ENCODE peak calls at places on chromosomes 16 and 17, in eight cellular contexts. One of them, this sample, is unnamed.

GRCh38 chr16:57304169-57305061 is 19.9 kb upstream of the PLLP start:
- DNase-seq in CD4-positive, CD25-positive, alpha-beta regulatory T cell: no peak
- DNase-seq in NAMALWA: no peak
- DNase-seq in H54: peak
- DNase-seq in left cardiac atrium: peak
- DNase-seq in cardiac muscle cell: peak
- DNase-seq in Ammon's horn: no peak
- DNase-seq in RWPE1: no peak
- DNase-seq in this sample: no peak

GRCh38 chr17:53538129-53538617 is 284.6 kb upstream of the KIF2B start:
- DNase-seq in CD4-positive, CD25-positive, alpha-beta regulatory T cell: no peak
- DNase-seq in NAMALWA: no peak
- DNase-seq in H54: no peak
- DNase-seq in left cardiac atrium: no peak
- DNase-seq in cardiac muscle cell: no peak
- DNase-seq in Ammon's horn: no peak
- DNase-seq in RWPE1: no peak
- DNase-seq in this sample: no peak

GRCh38 chr16:88772871-88773811 is 11.9 kb downstream of the PIEZO1 start:
- DNase-seq in CD4-positive, CD25-positive, alpha-beta regulatory T cell: no peak
- DNase-seq in NAMALWA: no peak
- DNase-seq in H54: peak
- DNase-seq in left cardiac atrium: peak
- DNase-seq in cardiac muscle cell: peak
- DNase-seq in Ammon's horn: peak
- DNase-seq in RWPE1: no peak
- DNase-seq in this sample: no peak

GRCh38 chr17:77440571-77440981 is 299.8 kb downstream of the SEC14L1 start:
- DNase-seq in CD4-positive, CD25-positive, alpha-beta regulatory T cell: no peak
- DNase-seq in NAMALWA: peak
- DNase-seq in H54: no peak
- DNase-seq in left cardiac atrium: no peak
- DNase-seq in cardiac muscle cell: no peak
- DNase-seq in Ammon's horn: no peak
- DNase-seq in RWPE1: no peak
- DNase-seq in this sample: peak

GRCh38 chr17:63986842-63987615 is 11.1 kb upstream of the PRR29 start:
- DNase-seq in CD4-positive, CD25-positive, alpha-beta regulatory T cell: no peak
- DNase-seq in NAMALWA: no peak
- DNase-seq in H54: no peak
- DNase-seq in left cardiac atrium: no peak
- DNase-seq in cardiac muscle cell: peak
- DNase-seq in Ammon's horn: no peak
- DNase-seq in RWPE1: no peak
- DNase-seq in this sample: no peak

GRCh38 chr16:89093602-89094251 is at the start of gene ACSF3:
- DNase-seq in CD4-positive, CD25-positive, alpha-beta regulatory T cell: peak
- DNase-seq in NAMALWA: peak
- DNase-seq in H54: peak
- DNase-seq in left cardiac atrium: peak
- DNase-seq in cardiac muscle cell: peak
- DNase-seq in Ammon's horn: peak
- DNase-seq in RWPE1: peak
- DNase-seq in this sample: peak

GRCh38 chr16:3482659-3483241 is 12.5 kb downstream of the C16orf90 start:
- DNase-seq in CD4-positive, CD25-positive, alpha-beta regulatory T cell: no peak
- DNase-seq in NAMALWA: no peak
- DNase-seq in H54: no peak
- DNase-seq in left cardiac atrium: no peak
- DNase-seq in cardiac muscle cell: no peak
- DNase-seq in Ammon's horn: no peak
- DNase-seq in RWPE1: no peak
- DNase-seq in this sample: no peak

GRCh38 chr17:63573634-63574033 is 23.4 kb downstream of the DCAF7 start:
- DNase-seq in CD4-positive, CD25-positive, alpha-beta regulatory T cell: no peak
- DNase-seq in NAMALWA: no peak
- DNase-seq in H54: no peak
- DNase-seq in left cardiac atrium: no peak
- DNase-seq in cardiac muscle cell: no peak
- DNase-seq in Ammon's horn: no peak
- DNase-seq in RWPE1: no peak
- DNase-seq in this sample: no peak

GRCh38 chr17:33864758-33865229 is 390.3 kb upstream of the CCL2 start:
- DNase-seq in CD4-positive, CD25-positive, alpha-beta regulatory T cell: no peak
- DNase-seq in NAMALWA: no peak
- DNase-seq in H54: no peak
- DNase-seq in left cardiac atrium: no peak
- DNase-seq in cardiac muscle cell: no peak
- DNase-seq in Ammon's horn: peak
- DNase-seq in RWPE1: no peak
- DNase-seq in this sample: no peak

GRCh38 chr16:8044796-8045195 is 545.5 kb downstream of the TMEM114 start:
- DNase-seq in CD4-positive, CD25-positive, alpha-beta regulatory T cell: no peak
- DNase-seq in NAMALWA: no peak
- DNase-seq in H54: no peak
- DNase-seq in left cardiac atrium: no peak
- DNase-seq in cardiac muscle cell: no peak
- DNase-seq in Ammon's horn: no peak
- DNase-seq in RWPE1: no peak
- DNase-seq in this sample: no peak

GRCh38 chr17:75009139-75009724 is 3.2 kb upstream of the MRPL58 start:
- DNase-seq in CD4-positive, CD25-positive, alpha-beta regulatory T cell: no peak
- DNase-seq in NAMALWA: no peak
- DNase-seq in H54: no peak
- DNase-seq in left cardiac atrium: no peak
- DNase-seq in cardiac muscle cell: no peak
- DNase-seq in Ammon's horn: no peak
- DNase-seq in RWPE1: no peak
- DNase-seq in this sample: no peak

GRCh38 chr17:9273334-9274118 is 252.2 kb downstream of the NTN1 start:
- DNase-seq in CD4-positive, CD25-positive, alpha-beta regulatory T cell: no peak
- DNase-seq in NAMALWA: no peak
- DNase-seq in H54: no peak
- DNase-seq in left cardiac atrium: peak
- DNase-seq in cardiac muscle cell: no peak
- DNase-seq in Ammon's horn: peak
- DNase-seq in RWPE1: no peak
- DNase-seq in this sample: no peak

GRCh38 chr17:30253316-30253715 is 17.8 kb upstream of the SLC6A4 start:
- DNase-seq in CD4-positive, CD25-positive, alpha-beta regulatory T cell: no peak
- DNase-seq in NAMALWA: no peak
- DNase-seq in H54: no peak
- DNase-seq in left cardiac atrium: no peak
- DNase-seq in cardiac muscle cell: no peak
- DNase-seq in Ammon's horn: no peak
- DNase-seq in RWPE1: no peak
- DNase-seq in this sample: no peak

GRCh38 chr17:65455154-65455971 is 106.1 kb downstream of the AXIN2 start:
- DNase-seq in CD4-positive, CD25-positive, alpha-beta regulatory T cell: no peak
- DNase-seq in NAMALWA: no peak
- DNase-seq in H54: no peak
- DNase-seq in left cardiac atrium: no peak
- DNase-seq in cardiac muscle cell: no peak
- DNase-seq in Ammon's horn: no peak
- DNase-seq in RWPE1: no peak
- DNase-seq in this sample: no peak

GRCh38 chr17:7347630-7348477 is 4.1 kb upstream of the KCTD11 start:
- DNase-seq in CD4-positive, CD25-positive, alpha-beta regulatory T cell: no peak
- DNase-seq in NAMALWA: no peak
- DNase-seq in H54: no peak
- DNase-seq in left cardiac atrium: no peak
- DNase-seq in cardiac muscle cell: no peak
- DNase-seq in Ammon's horn: no peak
- DNase-seq in RWPE1: no peak
- DNase-seq in this sample: no peak

GRCh38 chr16:3689731-3690130 is 27.6 kb downstream of the TRAP1 start:
- DNase-seq in CD4-positive, CD25-positive, alpha-beta regulatory T cell: no peak
- DNase-seq in NAMALWA: no peak
- DNase-seq in H54: no peak
- DNase-seq in left cardiac atrium: no peak
- DNase-seq in cardiac muscle cell: no peak
- DNase-seq in Ammon's horn: no peak
- DNase-seq in RWPE1: no peak
- DNase-seq in this sample: no peak

GRCh38 chr16:81005644-81006471 is 827 bp downstream of the CMC2 start:
- DNase-seq in CD4-positive, CD25-positive, alpha-beta regulatory T cell: peak
- DNase-seq in NAMALWA: no peak
- DNase-seq in H54: no peak
- DNase-seq in left cardiac atrium: no peak
- DNase-seq in cardiac muscle cell: no peak
- DNase-seq in Ammon's horn: no peak
- DNase-seq in RWPE1: peak
- DNase-seq in this sample: peak

GRCh38 chr16:66457888-66458287 is 30.8 kb downstream of the BEAN1 start:
- DNase-seq in CD4-positive, CD25-positive, alpha-beta regulatory T cell: no peak
- DNase-seq in NAMALWA: no peak
- DNase-seq in H54: no peak
- DNase-seq in left cardiac atrium: no peak
- DNase-seq in cardiac muscle cell: no peak
- DNase-seq in Ammon's horn: no peak
- DNase-seq in RWPE1: peak
- DNase-seq in this sample: no peak

GRCh38 chr16:3797904-3798811 is 80.8 kb upstream of the TRAP1 start:
- DNase-seq in CD4-positive, CD25-positive, alpha-beta regulatory T cell: no peak
- DNase-seq in NAMALWA: no peak
- DNase-seq in H54: no peak
- DNase-seq in left cardiac atrium: no peak
- DNase-seq in cardiac muscle cell: no peak
- DNase-seq in Ammon's horn: no peak
- DNase-seq in RWPE1: no peak
- DNase-seq in this sample: no peak

GRCh38 chr16:62665269-62665668 is 629.0 kb upstream of the CDH8 start:
- DNase-seq in CD4-positive, CD25-positive, alpha-beta regulatory T cell: no peak
- DNase-seq in NAMALWA: no peak
- DNase-seq in H54: no peak
- DNase-seq in left cardiac atrium: no peak
- DNase-seq in cardiac muscle cell: no peak
- DNase-seq in Ammon's horn: peak
- DNase-seq in RWPE1: no peak
- DNase-seq in this sample: no peak

GRCh38 chr17:19769946-19770652 is 22.0 kb upstream of the ALDH3A1 start:
- DNase-seq in CD4-positive, CD25-positive, alpha-beta regulatory T cell: no peak
- DNase-seq in NAMALWA: no peak
- DNase-seq in H54: no peak
- DNase-seq in left cardiac atrium: peak
- DNase-seq in cardiac muscle cell: no peak
- DNase-seq in Ammon's horn: no peak
- DNase-seq in RWPE1: no peak
- DNase-seq in this sample: no peak

GRCh38 chr16:85213926-85214294 is 101.6 kb upstream of the CIBAR2 start:
- DNase-seq in CD4-positive, CD25-positive, alpha-beta regulatory T cell: no peak
- DNase-seq in NAMALWA: no peak
- DNase-seq in H54: no peak
- DNase-seq in left cardiac atrium: no peak
- DNase-seq in cardiac muscle cell: no peak
- DNase-seq in Ammon's horn: no peak
- DNase-seq in RWPE1: no peak
- DNase-seq in this sample: no peak

GRCh38 chr17:40070895-40071719 is 8.3 kb downstream of the THRA start:
- DNase-seq in CD4-positive, CD25-positive, alpha-beta regulatory T cell: no peak
- DNase-seq in NAMALWA: no peak
- DNase-seq in H54: no peak
- DNase-seq in left cardiac atrium: peak
- DNase-seq in cardiac muscle cell: no peak
- DNase-seq in Ammon's horn: peak
- DNase-seq in RWPE1: no peak
- DNase-seq in this sample: no peak

GRCh38 chr17:46929413-46929812 is 6.5 kb downstream of the GOSR2 start:
- DNase-seq in CD4-positive, CD25-positive, alpha-beta regulatory T cell: no peak
- DNase-seq in NAMALWA: no peak
- DNase-seq in H54: no peak
- DNase-seq in left cardiac atrium: no peak
- DNase-seq in cardiac muscle cell: no peak
- DNase-seq in Ammon's horn: no peak
- DNase-seq in RWPE1: peak
- DNase-seq in this sample: no peak

GRCh38 chr17:69466451-69466850 is 52.0 kb downstream of the MAP2K6 start:
- DNase-seq in CD4-positive, CD25-positive, alpha-beta regulatory T cell: no peak
- DNase-seq in NAMALWA: no peak
- DNase-seq in H54: no peak
- DNase-seq in left cardiac atrium: no peak
- DNase-seq in cardiac muscle cell: no peak
- DNase-seq in Ammon's horn: no peak
- DNase-seq in RWPE1: no peak
- DNase-seq in this sample: no peak

GRCh38 chr17:82051776-82052637 is at the start of the genes GPS1 and RFNG:
- DNase-seq in CD4-positive, CD25-positive, alpha-beta regulatory T cell: peak
- DNase-seq in NAMALWA: peak
- DNase-seq in H54: peak
- DNase-seq in left cardiac atrium: peak
- DNase-seq in cardiac muscle cell: peak
- DNase-seq in Ammon's horn: peak
- DNase-seq in RWPE1: peak
- DNase-seq in this sample: peak

GRCh38 chr17:34414338-34414737 is 51.3 kb upstream of the CCL1 start:
- DNase-seq in CD4-positive, CD25-positive, alpha-beta regulatory T cell: no peak
- DNase-seq in NAMALWA: no peak
- DNase-seq in H54: no peak
- DNase-seq in left cardiac atrium: no peak
- DNase-seq in cardiac muscle cell: no peak
- DNase-seq in Ammon's horn: no peak
- DNase-seq in RWPE1: no peak
- DNase-seq in this sample: no peak

GRCh38 chr17:2943971-2944370 is 119.4 kb downstream of the OR1D5 start:
- DNase-seq in CD4-positive, CD25-positive, alpha-beta regulatory T cell: no peak
- DNase-seq in NAMALWA: no peak
- DNase-seq in H54: no peak
- DNase-seq in left cardiac atrium: no peak
- DNase-seq in cardiac muscle cell: no peak
- DNase-seq in Ammon's horn: no peak
- DNase-seq in RWPE1: no peak
- DNase-seq in this sample: no peak

GRCh38 chr16:55542459-55543082 is 23.9 kb upstream of the CAPNS2 start:
- DNase-seq in CD4-positive, CD25-positive, alpha-beta regulatory T cell: no peak
- DNase-seq in NAMALWA: no peak
- DNase-seq in H54: no peak
- DNase-seq in left cardiac atrium: no peak
- DNase-seq in cardiac muscle cell: no peak
- DNase-seq in Ammon's horn: no peak
- DNase-seq in RWPE1: peak
- DNase-seq in this sample: no peak

GRCh38 chr17:67046398-67046797 is 2.0 kb downstream of the CACNG1 start:
- DNase-seq in CD4-positive, CD25-positive, alpha-beta regulatory T cell: no peak
- DNase-seq in NAMALWA: no peak
- DNase-seq in H54: no peak
- DNase-seq in left cardiac atrium: no peak
- DNase-seq in cardiac muscle cell: no peak
- DNase-seq in Ammon's horn: no peak
- DNase-seq in RWPE1: no peak
- DNase-seq in this sample: no peak